ENCODE peak calls at places on chromosomes 13 and 19, in six cellular contexts. F, Z, K, H, W and P are unnamed samples.

GRCh38 chr19:50203281-50204080 is at the start of gene MYH14:
- DNase-seq in Z (no peak), F (no peak), H (peak), W (no peak), K (peak), P (no peak)

GRCh38 chr19:55927991-55928390 is 4.1 kb downstream of the NLRP13 start:
- DNase-seq in K (no peak), W (no peak), H (no peak), F (no peak), Z (no peak), P (no peak)

GRCh38 chr13:112892759-112893569 is 76.0 kb upstream of the MCF2L start:
- DNase-seq in H (no peak), Z (no peak), K (no peak), W (no peak), F (no peak), P (no peak)

GRCh38 chr19:34359954-34360315 is 5.1 kb upstream of the GPI start:
- DNase-seq in W (no peak), K (no peak), Z (no peak), F (no peak), H (no peak), P (no peak)

GRCh38 chr19:2345794-2346663 is 14.0 kb upstream of the TMPRSS9 start:
- DNase-seq in Z (no peak), H (peak), W (no peak), F (no peak), K (peak), P (no peak)

GRCh38 chr13:113835461-113836274 is 28.2 kb downstream of the GAS6 start:
- DNase-seq in W (no peak), K (no peak), F (no peak), H (no peak), Z (no peak), P (no peak)

GRCh38 chr19:45630463-45630862 is 8.7 kb downstream of the EML2 start:
- DNase-seq in W (no peak), H (no peak), Z (no peak), F (peak), K (no peak), P (no peak)

GRCh38 chr19:18613589-18614234 is 1.0 kb downstream of the TMEM59L start:
- DNase-seq in W (no peak), H (no peak), Z (no peak), F (no peak), K (no peak), P (no peak)

GRCh38 chr13:67200183-67200582 is 30.0 kb downstream of the PCDH9 start:
- DNase-seq in Z (no peak), W (no peak), K (no peak), H (no peak), F (no peak), P (no peak)

GRCh38 chr19:47619763-47620162 is 10.8 kb downstream of the BICRA start:
- DNase-seq in H (peak), F (no peak), K (no peak), Z (no peak), W (no peak), P (no peak)

GRCh38 chr13:102825921-102826706 is 19.7 kb upstream of the ERCC5 start:
- DNase-seq in F (no peak), W (no peak), Z (no peak), H (no peak), K (no peak), P (no peak)

GRCh38 chr13:27533155-27533643 is 82.8 kb upstream of the MTIF3 start:
- DNase-seq in K (peak), Z (no peak), F (peak), H (peak), W (peak), P (peak)

GRCh38 chr19:45160870-45161714 is at the start of gene NKPD1:
- DNase-seq in K (peak), W (no peak), F (no peak), H (no peak), Z (no peak), P (no peak)

GRCh38 chr13:94344126-94344863 is 135.2 kb downstream of the DCT start:
- DNase-seq in W (no peak), K (no peak), F (no peak), Z (no peak), H (no peak), P (no peak)

GRCh38 chr19:29699861-29700260 is 15.2 kb downstream of the C19orf12 start:
- DNase-seq in W (no peak), K (no peak), H (no peak), Z (no peak), F (no peak), P (no peak)

GRCh38 chr19:17611462-17612244 is 56.2 kb downstream of the COLGALT1 start:
- DNase-seq in W (no peak), F (no peak), K (no peak), Z (no peak), H (no peak), P (no peak)

GRCh38 chr13:111395511-111396393 is 75.3 kb downstream of the TEX29 start:
- DNase-seq in W (no peak), F (no peak), K (peak), H (peak), Z (no peak), P (no peak)

GRCh38 chr13:102696465-102696864 is 1.6 kb upstream of the METTL21C start:
- DNase-seq in W (no peak), K (no peak), H (no peak), F (no peak), Z (no peak), P (no peak)

GRCh38 chr13:59681630-59682311 is 482.0 kb downstream of the DIAPH3 start:
- DNase-seq in Z (no peak), W (no peak), F (no peak), K (no peak), H (no peak), P (no peak)

GRCh38 chr19:50266896-50267295 is 62.3 kb downstream of the KCNC3 start:
- DNase-seq in K (no peak), H (peak), F (peak), W (no peak), Z (no peak), P (peak)

GRCh38 chr19:56294557-56294956 is 20.1 kb downstream of the ZSCAN5A start:
- DNase-seq in F (no peak), H (no peak), W (no peak), Z (no peak), K (no peak), P (no peak)

GRCh38 chr13:102667023-102667422 is 27.8 kb downstream of the METTL21C start:
- DNase-seq in F (no peak), Z (no peak), K (no peak), W (no peak), H (no peak), P (no peak)

GRCh38 chr13:94548382-94549240 is 47.3 kb downstream of the TGDS start:
- DNase-seq in F (peak), H (peak), Z (no peak), W (peak), K (peak), P (peak)

GRCh38 chr19:2048104-2048958 is 2.7 kb downstream of the MKNK2 start:
- DNase-seq in K (peak), W (no peak), Z (no peak), H (peak), F (no peak), P (no peak)

GRCh38 chr13:39789451-39789850 is 134.0 kb downstream of the COG6 start:
- DNase-seq in Z (no peak), F (no peak), K (no peak), H (no peak), W (no peak), P (no peak)

GRCh38 chr19:6065685-6066365 is 44.5 kb downstream of the RFX2 start:
- DNase-seq in H (peak), K (peak), W (no peak), Z (peak), F (peak), P (peak)

GRCh38 chr19:35939307-35940077 is 3.3 kb downstream of the LRFN3 start:
- DNase-seq in K (no peak), F (no peak), Z (no peak), H (no peak), W (no peak), P (no peak)

GRCh38 chr13:27923794-27924528 is 4.2 kb downstream of the PDX1 start:
- DNase-seq in H (no peak), W (no peak), K (no peak), F (peak), Z (no peak), P (no peak)

GRCh38 chr13:79525458-79525857 is 44.5 kb downstream of the NDFIP2 start:
- DNase-seq in Z (no peak), H (no peak), K (no peak), W (no peak), F (no peak), P (no peak)

GRCh38 chr19:39497850-39498261 is 891 bp upstream of the DLL3 start:
- DNase-seq in H (peak), Z (no peak), W (no peak), K (no peak), F (peak), P (no peak)

GRCh38 chr13:49098771-49099512 is 121.2 kb upstream of the MLNR start:
- DNase-seq in K (peak), F (no peak), Z (no peak), W (no peak), H (no peak), P (no peak)

GRCh38 chr19:18850560-18851375 is 19.0 kb downstream of the UPF1 start:
- DNase-seq in F (no peak), H (no peak), K (no peak), Z (no peak), W (no peak), P (no peak)

GRCh38 chr19:55642153-55643002 is 1.1 kb upstream of the ZNF581 start:
- DNase-seq in W (no peak), K (no peak), Z (no peak), H (no peak), F (peak), P (peak)

GRCh38 chr19:3157096-3157845 is 21.3 kb upstream of the S1PR4 start:
- DNase-seq in W (no peak), F (no peak), Z (no peak), H (no peak), K (no peak), P (no peak)

GRCh38 chr19:49977846-49978245 is 16.9 kb upstream of the SIGLEC11 start:
- DNase-seq in W (no peak), F (no peak), Z (no peak), K (no peak), H (no peak), P (no peak)

GRCh38 chr13:100490692-100491091 is 97.9 kb downstream of the GGACT start:
- DNase-seq in Z (no peak), H (no peak), K (peak), F (no peak), W (no peak), P (no peak)

GRCh38 chr13:113838711-113839201 is 25.1 kb downstream of the GAS6 start:
- DNase-seq in W (no peak), H (no peak), K (no peak), Z (no peak), F (no peak), P (no peak)

GRCh38 chr13:49516467-49516866 is 20.7 kb downstream of the PHF11 start:
- DNase-seq in F (no peak), K (no peak), H (no peak), Z (no peak), W (no peak), P (no peak)

GRCh38 chr19:1261863-1262686 is 7.1 kb upstream of the CIRBP start:
- DNase-seq in F (no peak), Z (no peak), K (peak), H (peak), W (no peak), P (no peak)